ENCODE peak calls at places on chromosomes 12 and 14, in six cellular contexts. E, H, M, Q, O and B are unnamed samples.

GRCh38 chr14:94041551-94042346 is 15.6 kb downstream of the OTUB2 start:
- DNase-seq in E (no peak), H (no peak), M (peak; percentile 54), Q (no peak), O (no peak), B (no peak)

GRCh38 chr12:68483592-68484373 is 126.9 kb upstream of the RAP1B start:
- DNase-seq in O (no peak), Q (no peak), H (no peak), E (no peak), M (no peak), B (no peak)

GRCh38 chr12:103208006-103208405 is 250.5 kb downstream of the ASCL1 start:
- DNase-seq in M (no peak), O (no peak), H (no peak), E (no peak), Q (no peak), B (no peak)

GRCh38 chr14:102605026-102605425 is 12.6 kb downstream of the RCOR1 start:
- DNase-seq in O (no peak), M (no peak), Q (no peak), H (no peak), E (peak; percentile 46), B (no peak)

GRCh38 chr12:879641-880040 is 69.9 kb downstream of the RAD52 start:
- DNase-seq in O (no peak), H (no peak), E (no peak), Q (no peak), M (no peak), B (no peak)

GRCh38 chr12:754871-755562 is 2.6 kb downstream of the WNK1 start:
- DNase-seq in E (no peak), Q (no peak), M (no peak), O (no peak), H (peak; percentile 84), B (peak; percentile 21)

GRCh38 chr14:20684662-20685456 is 499 bp downstream of the RNASE4 start:
- DNase-seq in H (peak; percentile 34), M (peak; percentile 46), O (peak; percentile 62), E (peak; percentile 77), Q (no peak), B (no peak)

GRCh38 chr14:103273847-103274615 is 60.0 kb upstream of the EIF5 start:
- DNase-seq in H (no peak), M (no peak), Q (no peak), E (no peak), O (no peak), B (no peak)

GRCh38 chr12:79487386-79488110 is 203.2 kb downstream of the PAWR start:
- DNase-seq in Q (no peak), E (no peak), H (no peak), M (no peak), O (no peak), B (no peak)

GRCh38 chr12:113149361-113150150 is at the start of gene CFAP73:
- DNase-seq in O (no peak), Q (no peak), H (peak; percentile 82), E (peak; percentile 50), M (peak; percentile 72), B (no peak)

GRCh38 chr12:109744991-109745942 is 31.6 kb downstream of the FAM222A start:
- DNase-seq in M (peak; percentile 47), Q (no peak), O (no peak), H (no peak), E (no peak), B (no peak)

GRCh38 chr12:93879476-93880376 is 202.6 kb downstream of the CRADD start:
- DNase-seq in E (no peak), H (no peak), M (no peak), Q (no peak), O (no peak), B (no peak)

GRCh38 chr14:34733245-34733644 is 18.9 kb upstream of the CFL2 start:
- DNase-seq in Q (no peak), E (no peak), O (no peak), H (no peak), M (no peak), B (no peak)

GRCh38 chr12:106527356-106527755 is 55.4 kb upstream of the RFX4 start:
- DNase-seq in E (no peak), H (no peak), Q (no peak), O (no peak), M (no peak), B (no peak)

GRCh38 chr14:64758711-64759554 is 54.7 kb downstream of the PLEKHG3 start:
- DNase-seq in M (peak; percentile 56), Q (no peak), E (no peak), O (peak; percentile 77), H (peak; percentile 71), B (no peak)

DNA sequence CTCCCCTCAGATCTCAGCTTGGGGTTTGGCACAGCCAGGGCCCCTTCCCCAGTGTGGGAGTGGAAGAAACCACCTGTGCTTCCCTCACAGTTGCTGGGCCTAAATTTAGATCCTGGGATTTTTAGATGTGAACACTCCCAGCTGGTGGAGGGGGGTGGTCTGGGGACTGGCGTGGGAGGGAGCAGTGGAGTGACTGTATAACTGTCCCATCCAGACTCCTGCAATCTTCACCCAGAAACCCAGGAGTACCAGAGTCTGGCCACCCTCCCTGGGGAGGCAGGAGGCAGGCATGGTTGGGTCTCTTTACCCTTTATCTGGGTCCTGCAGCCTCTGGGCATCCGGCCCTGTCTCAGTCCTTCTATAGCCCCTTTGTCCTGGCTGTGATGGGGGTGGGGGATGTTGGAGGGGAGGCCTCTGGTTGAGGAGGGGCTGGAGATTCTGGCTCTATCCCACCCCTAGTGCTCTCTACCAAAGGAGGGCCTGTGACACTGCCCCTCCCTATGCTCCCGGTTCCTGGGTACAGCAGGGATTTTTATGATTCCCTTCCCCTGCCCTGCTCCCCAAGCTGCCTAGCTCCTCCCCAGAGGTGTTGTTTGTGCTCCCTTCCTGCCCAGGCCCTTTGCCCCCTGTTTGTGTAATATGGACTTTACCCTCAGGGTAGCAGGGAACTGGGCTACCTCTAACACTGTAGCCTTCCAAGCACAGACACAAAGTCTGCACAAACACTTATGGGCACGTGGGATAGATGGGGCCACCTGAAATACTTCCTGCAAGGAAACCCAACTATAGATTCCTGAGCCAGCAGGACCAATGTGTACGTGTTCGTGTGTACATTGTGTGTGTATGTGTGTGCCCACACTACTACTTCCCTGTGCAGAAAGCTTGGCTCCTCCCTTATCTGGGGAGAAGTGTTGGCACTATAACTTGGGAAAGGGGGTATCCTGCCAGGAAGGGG is 1.7 kb downstream of the ERBB3 start:
- DNase-seq in Q (no peak), M (peak; percentile 82), E (no peak), H (no peak), O (no peak), B (no peak)
- TF ChIP-seq POLR2A in Q (no peak), M (no peak), E (no peak), H (no peak), O (no peak), B (no peak)

GRCh38 chr12:49671051-49671765 is 36.0 kb downstream of the FMNL3 start:
- DNase-seq in Q (no peak), O (no peak), M (peak; percentile 54), H (no peak), E (no peak), B (no peak)

GRCh38 chr12:49672351-49673181 is 34.6 kb downstream of the FMNL3 start:
- DNase-seq in E (no peak), M (no peak), O (no peak), Q (no peak), H (no peak), B (no peak)

GRCh38 chr12:49675137-49675536 is 32.1 kb downstream of the FMNL3 start:
- DNase-seq in E (no peak), M (no peak), H (no peak), O (no peak), Q (no peak), B (no peak)

GRCh38 chr12:49674318-49674985 is 32.8 kb downstream of the FMNL3 start:
- DNase-seq in O (no peak), E (no peak), M (no peak), Q (no peak), H (no peak), B (no peak)

DNA sequence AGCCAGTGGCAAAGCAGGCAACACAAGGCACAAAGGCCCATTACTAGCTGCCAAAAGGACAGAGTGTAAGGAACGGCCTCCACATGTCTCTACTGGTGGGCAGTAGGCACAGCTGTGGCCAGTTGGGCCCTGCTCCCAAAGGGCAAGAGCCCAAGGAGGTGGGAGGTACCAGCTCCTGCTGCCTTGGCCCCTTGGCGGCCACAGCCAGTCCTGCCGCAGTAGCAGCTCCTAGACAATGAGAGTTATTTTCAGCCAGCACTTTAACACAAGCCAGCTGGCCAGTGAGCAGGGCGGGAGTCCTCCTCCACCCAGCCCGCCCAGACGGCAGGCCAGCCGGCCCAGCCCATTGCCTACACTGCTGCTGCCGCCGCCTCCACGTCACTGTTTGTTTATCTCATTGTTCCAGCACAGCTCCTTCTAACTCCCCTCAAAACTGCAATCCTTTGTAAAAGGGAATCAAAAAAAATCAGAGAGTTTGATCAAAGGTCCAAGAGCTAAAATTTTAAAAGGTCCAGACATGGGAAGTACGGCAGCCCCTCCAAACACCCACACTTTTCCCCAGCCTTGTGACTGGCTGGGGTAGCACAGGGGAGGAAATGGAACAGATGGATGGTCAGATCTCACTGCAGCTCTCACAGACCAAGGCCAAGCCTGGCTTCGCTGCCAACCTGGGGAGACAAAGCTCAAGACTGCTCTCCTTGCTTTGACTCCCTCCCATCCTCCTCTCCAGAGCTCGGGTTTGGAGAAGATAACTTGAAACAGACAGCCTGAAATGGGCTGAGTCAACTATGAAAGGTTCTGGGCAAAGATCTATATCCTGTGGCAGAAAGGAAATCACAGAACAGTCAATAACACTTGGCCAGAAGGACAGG is 33.5 kb downstream of the FMNL3 start:
- DNase-seq in O (peak; percentile 93), E (peak; percentile 80), M (peak; percentile 92), H (no peak), Q (no peak), B (no peak)
- TF ChIP-seq POLR2A in O (peak; percentile 93), E (no peak), M (no peak), H (no peak), Q (no peak), B (no peak)

GRCh38 chr14:75660630-75661498 is at the start of the genes ERG28 and TTLL5:
- DNase-seq in M (peak; percentile 98), Q (peak; percentile 90), E (peak; percentile 97), H (peak; percentile 99), O (peak; percentile 97), B (peak; percentile 94)
- TF ChIP-seq POLR2A in M (no peak), Q (peak; percentile 54), E (no peak), H (peak; percentile 73), O (peak; percentile 63), B (peak; percentile 70)

GRCh38 chr12:9098115-9098452 is 17.6 kb downstream of the A2M start:
- DNase-seq in O (no peak), Q (no peak), H (no peak), E (no peak), M (no peak), B (no peak)
- TF ChIP-seq POLR2A in O (no peak), Q (no peak), H (no peak), E (no peak), M (no peak), B (no peak)